ENCODE peak calls at places on chromosomes 4 and X, in eight cellular contexts. T, F, A, J, C, B, Q and M are unnamed samples.

GRCh38 chrX:70038515-70038914 is 11.2 kb downstream of the AWAT2 start:
- ATAC-seq in T (no peak), F (peak; percentile 76), A (no peak), J (no peak), C (no peak), B (no peak), Q (no peak), M (no peak)

GRCh38 chrX:112688242-112688641 is 8.5 kb upstream of the LHFPL1 start:
- ATAC-seq in T (no peak), F (no peak), A (no peak), J (no peak), C (no peak), B (no peak), Q (no peak), M (no peak)

GRCh38 chr4:81565137-81565870 is 93.6 kb upstream of the RASGEF1B start:
- ATAC-seq in T (no peak), F (peak; percentile 46), A (peak; percentile 21), J (no peak), C (peak; percentile 74), B (peak; percentile 96), Q (no peak), M (peak; percentile 86)

GRCh38 chr4:185099024-185099682 is 43.9 kb upstream of the SLC25A4 start:
- ATAC-seq in T (no peak), F (no peak), A (no peak), J (no peak), C (peak; percentile 75), B (no peak), Q (peak; percentile 69), M (no peak)

GRCh38 chrX:104864296-104864695 is 298.3 kb downstream of the IL1RAPL2 start:
- ATAC-seq in T (no peak), F (no peak), A (no peak), J (no peak), C (no peak), B (no peak), Q (no peak), M (no peak)

GRCh38 chr4:82560853-82561744 is 689 bp downstream of the TMEM150C start:
- ATAC-seq in T (peak; percentile 74), F (peak; percentile 68), A (no peak), J (peak; percentile 60), C (peak; percentile 40), B (peak; percentile 40), Q (no peak), M (peak; percentile 69)

GRCh38 chrX:129714581-129714980 is 24.2 kb upstream of the XPNPEP2 start:
- ATAC-seq in T (no peak), F (no peak), A (no peak), J (no peak), C (no peak), B (no peak), Q (no peak), M (no peak)

GRCh38 chr4:64518600-64518999 is 109.3 kb upstream of the TECRL start:
- ATAC-seq in T (no peak), F (no peak), A (no peak), J (no peak), C (no peak), B (no peak), Q (no peak), M (no peak)

GRCh38 chr4:183637461-183637860 is 21.5 kb downstream of the RWDD4 start:
- ATAC-seq in T (peak; percentile 68), F (no peak), A (no peak), J (no peak), C (no peak), B (no peak), Q (no peak), M (no peak)

GRCh38 chr4:173642509-173642908 is 112.5 kb upstream of the HAND2 start:
- ATAC-seq in T (no peak), F (no peak), A (no peak), J (no peak), C (peak; percentile 77), B (no peak), Q (no peak), M (no peak)

GRCh38 chr4:113885291-113885690 is 94.2 kb downstream of the ARSJ start:
- ATAC-seq in T (no peak), F (no peak), A (no peak), J (no peak), C (no peak), B (no peak), Q (no peak), M (no peak)

GRCh38 chr4:11565899-11566298 is 137.2 kb upstream of the HS3ST1 start:
- ATAC-seq in T (no peak), F (no peak), A (peak; percentile 78), J (no peak), C (no peak), B (no peak), Q (no peak), M (no peak)

GRCh38 chr4:36024901-36025610 is 219.3 kb downstream of the ARAP2 start:
- ATAC-seq in T (no peak), F (no peak), A (peak; percentile 71), J (no peak), C (no peak), B (no peak), Q (no peak), M (no peak)

GRCh38 chr4:60019946-60020345 is 1180.2 kb upstream of the ADGRL3 start:
- ATAC-seq in T (no peak), F (no peak), A (no peak), J (no peak), C (no peak), B (no peak), Q (no peak), M (no peak)

GRCh38 chr4:9812530-9813340 is 31.3 kb downstream of the DRD5 start:
- ATAC-seq in T (no peak), F (no peak), A (peak; percentile 83), J (no peak), C (no peak), B (peak; percentile 71), Q (no peak), M (no peak)

GRCh38 chrX:29627833-29628232 is 587.5 kb upstream of the MAGEB2 start:
- ATAC-seq in T (no peak), F (no peak), A (no peak), J (no peak), C (no peak), B (no peak), Q (no peak), M (no peak)

GRCh38 chrX:43224496-43224895 is 431.6 kb upstream of the MAOA start:
- ATAC-seq in T (no peak), F (no peak), A (no peak), J (no peak), C (no peak), B (no peak), Q (no peak), M (no peak)

GRCh38 chr4:58225460-58225859 is 1115.3 kb upstream of the IGFBP7 start:
- ATAC-seq in T (no peak), F (no peak), A (no peak), J (no peak), C (no peak), B (no peak), Q (no peak), M (no peak)

GRCh38 chrX:43970528-43970927 is 2.7 kb downstream of the NDP start:
- ATAC-seq in T (no peak), F (no peak), A (no peak), J (peak; percentile 34), C (no peak), B (no peak), Q (no peak), M (no peak)

GRCh38 chrX:43175428-43175827 is 397.5 kb upstream of the PPP1R2C start:
- ATAC-seq in T (no peak), F (no peak), A (no peak), J (no peak), C (no peak), B (no peak), Q (no peak), M (no peak)

GRCh38 chr4:178275671-178276360 is 833.6 kb upstream of the AGA start:
- ATAC-seq in T (no peak), F (no peak), A (peak; percentile 44), J (peak; percentile 74), C (peak; percentile 87), B (no peak), Q (no peak), M (no peak)

GRCh38 chr4:160175064-160175643 is 1072.3 kb downstream of the RAPGEF2 start:
- ATAC-seq in T (no peak), F (peak; percentile 51), A (no peak), J (peak; percentile 87), C (no peak), B (no peak), Q (no peak), M (no peak)

GRCh38 chrX:150032742-150033141 is 94.5 kb upstream of the EOLA2 start:
- ATAC-seq in T (no peak), F (no peak), A (no peak), J (peak; percentile 57), C (peak; percentile 57), B (peak; percentile 59), Q (no peak), M (peak; percentile 41)

GRCh38 chr4:26701786-26702227 is 117.9 kb downstream of the TBC1D19 start:
- ATAC-seq in T (no peak), F (no peak), A (no peak), J (peak; percentile 78), C (no peak), B (no peak), Q (peak; percentile 94), M (no peak)

GRCh38 chr4:26709246-26709645 is 125.4 kb downstream of the TBC1D19 start:
- ATAC-seq in T (no peak), F (no peak), A (no peak), J (no peak), C (no peak), B (no peak), Q (no peak), M (no peak)

DNA sequence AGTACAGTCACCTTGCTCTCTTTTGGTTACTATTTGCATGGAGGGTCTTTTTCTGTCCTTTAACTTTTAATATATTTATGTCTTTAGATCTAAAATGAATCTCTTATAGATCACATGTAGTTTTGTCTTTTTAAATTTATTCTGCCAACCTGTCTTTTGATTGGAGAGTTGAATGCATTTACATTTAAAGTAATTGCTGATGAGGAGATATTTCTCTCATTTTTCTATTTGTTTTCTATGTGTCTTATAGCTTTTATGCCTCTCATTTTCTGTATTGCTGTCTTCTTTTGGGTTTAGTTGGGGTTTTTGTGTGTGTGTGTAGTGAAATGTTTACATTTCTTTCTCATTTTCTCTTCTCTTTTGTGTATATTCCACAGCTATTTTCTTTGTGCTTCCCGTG is 123.5 kb downstream of the TBC1D19 start:
- ATAC-seq in T (no peak), F (no peak), A (no peak), J (no peak), C (no peak), B (no peak), Q (no peak), M (no peak)
- TF ChIP-seq POLR2AphosphoS5 in T (no peak), F (no peak), A (no peak), J (no peak), C (no peak), B (no peak), Q (no peak), M (no peak)

GRCh38 chrX:39730671-39731389 is 366.9 kb downstream of the BCOR start:
- ATAC-seq in T (peak; percentile 90), F (peak; percentile 76), A (peak; percentile 91), J (peak; percentile 95), C (peak; percentile 87), B (peak; percentile 84), Q (peak; percentile 95), M (peak; percentile 88)
- TF ChIP-seq POLR2AphosphoS5 in T (no peak), F (no peak), A (no peak), J (no peak), C (no peak), B (no peak), Q (no peak), M (peak; percentile 66)

GRCh38 chr4:168716411-168717129 is 219.7 kb downstream of the PALLD start:
- ATAC-seq in T (no peak), F (no peak), A (no peak), J (no peak), C (peak; percentile 20), B (peak; percentile 82), Q (no peak), M (peak; percentile 85)
- TF ChIP-seq POLR2AphosphoS5 in T (no peak), F (no peak), A (no peak), J (no peak), C (no peak), B (no peak), Q (no peak), M (peak; percentile 92)

GRCh38 chr4:154660052-154660451 is 47.6 kb upstream of the FGG start:
- ATAC-seq in T (no peak), F (peak; percentile 100), A (no peak), J (no peak), C (no peak), B (peak; percentile 40), Q (no peak), M (no peak)
- TF ChIP-seq POLR2AphosphoS5 in T (no peak), F (no peak), A (no peak), J (no peak), C (no peak), B (no peak), Q (no peak), M (peak; percentile 46)